ENCODE peak calls at places on chromosomes 11 and 22, in five cellular contexts. E is stimulated activated CD4-positive, alpha-beta T cell treated with anti-CD3 and anti-CD28 coated beads, Interleukin-2, amount 100 ng/mL, for 48 hours; B is HT1080; U is anterior cingulate cortex; V is RCC 7860. I is an unnamed sample.

GRCh38 chr11:45662665-45663485 is 2.5 kb downstream of the CHST1 start:
- DNase-seq in V (peak), U (peak), E (no peak), B (peak), I (no peak)

GRCh38 chr11:75301602-75302345 is 49.7 kb downstream of the ARRB1 start:
- DNase-seq in E (no peak), V (no peak), U (no peak), B (no peak), I (no peak)

GRCh38 chr22:47205081-47205491 is 442.6 kb downstream of the TBC1D22A start:
- DNase-seq in V (no peak), B (no peak), E (no peak), U (no peak), I (no peak)

GRCh38 chr11:5232150-5232549 is 2.1 kb downstream of the HBD start:
- DNase-seq in E (no peak), B (no peak), U (no peak), V (no peak), I (no peak)

GRCh38 chr11:129894281-129895125 is 875 bp downstream of the NFRKB start:
- DNase-seq in B (peak), E (no peak), V (no peak), U (no peak), I (peak)

GRCh38 chr11:130308059-130308458 is 6.7 kb downstream of the ZBTB44 start:
- DNase-seq in E (no peak), U (no peak), V (no peak), B (no peak), I (no peak)

GRCh38 chr22:18110194-18110943 is at the start of gene TUBA8:
- DNase-seq in V (no peak), B (no peak), U (peak), E (peak), I (no peak)

GRCh38 chr11:75347781-75348613 is 3.5 kb downstream of the ARRB1 start:
- DNase-seq in B (peak), U (peak), E (no peak), V (peak), I (peak)

GRCh38 chr11:124108158-124108557 is 7.1 kb upstream of the VWA5A start:
- DNase-seq in U (no peak), V (no peak), B (peak), E (no peak), I (no peak)

GRCh38 chr11:15108592-15109130 is 6.1 kb upstream of the INSC start:
- DNase-seq in U (no peak), E (no peak), V (no peak), B (no peak), I (no peak)

GRCh38 chr11:119783466-119784400 is 54.7 kb upstream of the NECTIN1 start:
- DNase-seq in U (no peak), E (no peak), V (no peak), B (no peak), I (no peak)

GRCh38 chr22:44531487-44531886 is 33.5 kb upstream of the RTL6 start:
- DNase-seq in B (no peak), V (no peak), E (no peak), U (no peak), I (no peak)

GRCh38 chr11:15911377-15912044 is 444.8 kb downstream of the SOX6 start:
- DNase-seq in B (peak), V (no peak), U (peak), E (no peak), I (no peak)

GRCh38 chr22:29344137-29344536 is 28.6 kb upstream of the RASL10A start:
- DNase-seq in E (no peak), V (peak), B (peak), U (peak), I (no peak)

GRCh38 chr11:27485930-27486773 is 13.6 kb upstream of the LGR4 start:
- DNase-seq in U (no peak), E (peak), V (peak), B (peak), I (no peak)

GRCh38 chr11:65962136-65962564 is 616 bp downstream of the SART1 start:
- DNase-seq in U (no peak), B (no peak), E (no peak), V (no peak), I (no peak)

GRCh38 chr11:73386026-73386425 is 9.8 kb downstream of the RELT start:
- DNase-seq in V (no peak), E (no peak), U (no peak), B (no peak), I (no peak)

GRCh38 chr11:5992604-5993251 is 5.9 kb upstream of the OR52L1 start:
- DNase-seq in V (no peak), U (no peak), E (no peak), B (peak), I (peak)

GRCh38 chr11:103170865-103171264 is 61.6 kb downstream of the DYNC2H1 start:
- DNase-seq in E (no peak), U (no peak), V (no peak), B (no peak), I (no peak)

GRCh38 chr11:11186249-11186648 is 166.8 kb downstream of the CSNK2A3 start:
- DNase-seq in E (no peak), B (no peak), U (no peak), V (no peak), I (no peak)

GRCh38 chr22:32660292-32660691 is 141.2 kb upstream of the TIMP3 start:
- DNase-seq in B (peak), V (no peak), E (peak), U (peak), I (peak)

GRCh38 chr22:43996170-43996980 is 27.7 kb upstream of the PARVB start:
- DNase-seq in V (no peak), E (peak), B (no peak), U (no peak), I (no peak)

GRCh38 chr22:37235897-37236607 is 8.0 kb downstream of the RAC2 start:
- DNase-seq in E (no peak), B (no peak), V (no peak), U (no peak), I (no peak)

GRCh38 chr22:30485362-30485988 is 13.7 kb upstream of the SEC14L3 start:
- DNase-seq in V (peak), E (peak), B (peak), U (no peak), I (peak)

GRCh38 chr11:121652982-121653381 is 200.2 kb upstream of the SORL1-AS1 start:
- DNase-seq in U (no peak), B (no peak), E (no peak), V (no peak), I (no peak)

GRCh38 chr11:73965764-73966121 is 14.9 kb downstream of the DNAJB13 start:
- DNase-seq in B (no peak), U (no peak), E (no peak), V (no peak), I (no peak)

I was measured in CMK.